ENCODE peak calls at places on chromosomes 3 and 15, in four cellular contexts. M is GM06990; G is activated CD8-positive, alpha-beta T cell treated with anti-CD3 and anti-CD28 coated beads for 36 hours; Y is mammary epithelial cell. P is an unnamed sample.
A peak's percentile ranks its signal among the peaks of the same experiment; 100 is the strongest.

GRCh38 chr3:49654955-49655556 is 19.1 kb upstream of the APEH start:
- DNase-seq in M (no peak), G (no peak), Y (no peak), P (no peak)

GRCh38 chr3:30704931-30705890 is 98.8 kb downstream of the TGFBR2 start:
- DNase-seq in M (no peak), G (no peak), Y (no peak), P (no peak)

GRCh38 chr3:114451051-114451451 is 157.2 kb downstream of the TIGIT start:
- DNase-seq in M (no peak), G (no peak), Y (no peak), P (no peak)

GRCh38 chr15:57217716-57218598 is 158.3 kb upstream of the CGNL1 start:
- DNase-seq in M (no peak), G (no peak), Y (peak; percentile 2), P (no peak)

GRCh38 chr15:62904511-62904910 is 138.0 kb upstream of the TPM1 start:
- DNase-seq in M (no peak), G (no peak), Y (no peak), P (no peak)

GRCh38 chr3:130340766-130341165 is 4.7 kb upstream of the COL6A5 start:
- DNase-seq in M (no peak), G (no peak), Y (no peak), P (no peak)

GRCh38 chr3:72483554-72484104 is 364.6 kb downstream of the SHQ1 start:
- DNase-seq in M (no peak), G (no peak), Y (no peak), P (no peak)

GRCh38 chr3:21484323-21485154 is 266.5 kb downstream of the ZNF385D start:
- DNase-seq in M (no peak), G (peak; percentile 21), Y (peak; percentile 50), P (peak; percentile 3)

GRCh38 chr3:12750223-12750622 is 8.8 kb downstream of the TMEM40 start:
- DNase-seq in M (no peak), G (no peak), Y (peak; percentile 76), P (no peak)

GRCh38 chr3:157152438-157152837 is 7.5 kb downstream of the CCNL1 start:
- DNase-seq in M (no peak), G (no peak), Y (no peak), P (no peak)

GRCh38 chr3:152452318-152452717 is 183.6 kb downstream of the MBNL1 start:
- DNase-seq in M (no peak), G (no peak), Y (peak; percentile 65), P (no peak)

GRCh38 chr3:152635354-152635753 is 199.6 kb upstream of the P2RY1 start:
- DNase-seq in M (no peak), G (no peak), Y (no peak), P (no peak)

GRCh38 chr3:63857311-63857710 is 6.3 kb downstream of the THOC7 start:
- DNase-seq in M (no peak), G (no peak), Y (peak; percentile 3), P (no peak)

GRCh38 chr15:63030101-63030528 is 12.4 kb upstream of the TPM1 start:
- DNase-seq in M (no peak), G (no peak), Y (no peak), P (no peak)

GRCh38 chr15:65132841-65133549 is 613 bp downstream of the PDCD7 start:
- DNase-seq in M (peak; percentile 70), G (peak; percentile 28), Y (peak; percentile 62), P (peak; percentile 75)

GRCh38 chr3:166013073-166013679 is 176.0 kb upstream of the BCHE start:
- DNase-seq in M (no peak), G (no peak), Y (peak; percentile 18), P (no peak)

GRCh38 chr15:56042523-56042922 is 49.1 kb upstream of the NEDD4 start:
- DNase-seq in M (no peak), G (no peak), Y (no peak), P (no peak)

GRCh38 chr3:55505776-55506175 is 18.7 kb upstream of the WNT5A start:
- DNase-seq in M (no peak), G (no peak), Y (no peak), P (no peak)

GRCh38 chr15:46892621-46893160 is 824.6 kb upstream of the SEMA6D start:
- DNase-seq in M (no peak), G (no peak), Y (no peak), P (no peak)

GRCh38 chr3:193983846-193984245 is 152.1 kb upstream of the HES1 start:
- DNase-seq in M (no peak), G (no peak), Y (no peak), P (no peak)

GRCh38 chr15:29126821-29127461 is 142.7 kb downstream of the NSMCE3 start:
- DNase-seq in M (no peak), G (no peak), Y (no peak), P (no peak)

GRCh38 chr3:114553949-114554593 is 260.2 kb downstream of the TIGIT start:
- DNase-seq in M (no peak), G (no peak), Y (no peak), P (no peak)

GRCh38 chr15:52020253-52021085 is 1.4 kb downstream of the MAPK6 start:
- DNase-seq in M (no peak), G (no peak), Y (no peak), P (no peak)

GRCh38 chr15:90572893-90573292 is 43.2 kb downstream of the CRTC3 start:
- DNase-seq in M (no peak), G (no peak), Y (no peak), P (no peak)

GRCh38 chr3:165526367-165526766 is 310.9 kb downstream of the BCHE start:
- DNase-seq in M (no peak), G (no peak), Y (no peak), P (no peak)

GRCh38 chr3:38560996-38561717 is 65.0 kb downstream of the EXOG start:
- DNase-seq in M (no peak), G (no peak), Y (no peak), P (no peak)

GRCh38 chr3:38561746-38562466 is 65.8 kb downstream of the EXOG start:
- DNase-seq in M (no peak), G (no peak), Y (no peak), P (no peak)

GRCh38 chr3:38560284-38560683 is 64.1 kb downstream of the EXOG start:
- DNase-seq in M (no peak), G (peak; percentile 4), Y (no peak), P (no peak)

GRCh38 chr3:38563070-38563901 is 67.1 kb downstream of the EXOG start:
- DNase-seq in M (no peak), G (no peak), Y (no peak), P (no peak)

DNA sequence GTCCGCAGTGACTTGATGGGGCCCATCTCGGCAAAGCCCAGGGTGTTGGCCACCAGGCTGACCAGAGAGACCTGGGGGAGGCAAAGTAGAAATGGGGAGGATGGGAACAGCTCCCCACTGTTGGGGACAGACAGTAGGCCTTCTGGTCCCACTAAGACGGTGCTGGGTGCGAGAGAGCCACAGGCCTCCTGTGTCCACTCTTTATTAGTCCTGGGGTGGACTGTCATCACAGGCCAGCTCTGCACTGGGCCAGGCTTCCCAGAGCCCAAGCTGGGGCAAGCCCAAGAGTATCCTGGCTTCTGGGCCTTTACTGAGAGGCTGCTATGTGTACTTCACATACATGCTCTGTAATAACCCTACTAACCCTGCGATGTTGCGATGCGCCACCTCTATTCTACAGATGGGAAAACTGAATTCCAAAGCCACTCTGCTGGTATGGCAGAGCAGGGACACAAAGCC is 66.4 kb downstream of the EXOG start:
- DNase-seq in M (no peak), G (no peak), Y (no peak), P (no peak)
- TF ChIP-seq CTCF in M (no peak), G (no peak), Y (no peak), P (no peak)

DNA sequence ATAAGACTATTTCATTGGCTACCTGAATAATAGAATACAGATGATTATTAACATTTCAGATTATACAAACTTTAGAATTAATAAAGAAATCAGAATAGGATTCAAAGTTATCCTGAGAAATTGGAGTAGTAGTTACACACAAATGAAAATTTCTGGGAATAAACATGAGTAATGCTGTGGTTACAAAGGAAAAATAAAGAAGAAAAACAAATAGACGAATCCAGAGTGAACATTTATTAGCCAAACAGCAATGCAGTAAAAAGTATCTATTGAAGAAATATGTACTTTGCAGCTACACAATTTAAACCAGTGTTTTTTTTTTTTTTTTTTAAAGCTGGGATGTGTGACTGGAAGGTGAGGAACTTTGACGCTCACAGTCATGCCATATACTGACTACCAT is 1159.2 kb downstream of the TUSC7 start:
- DNase-seq in M (no peak), G (no peak), Y (no peak), P (no peak)
- TF ChIP-seq CTCF in M (no peak), G (no peak), Y (no peak), P (no peak)

DNA sequence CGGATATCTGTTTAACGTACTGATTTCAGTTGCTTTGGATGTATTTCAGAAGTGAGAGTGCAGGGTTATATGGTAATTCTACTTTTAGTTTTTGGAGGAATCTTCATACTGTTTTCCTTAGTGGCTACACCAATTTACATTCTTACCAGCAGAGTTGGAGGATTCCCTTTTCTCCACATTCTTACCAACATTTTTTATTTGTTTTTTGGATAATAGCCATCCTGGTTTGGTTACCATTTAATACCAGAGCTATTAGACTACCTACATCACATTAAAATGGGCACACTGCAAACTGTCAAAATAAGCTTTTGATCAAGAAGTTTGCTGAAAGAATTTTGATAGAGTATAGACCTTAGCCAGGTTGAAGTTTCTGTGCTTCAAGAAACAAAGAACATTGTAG is 217.2 kb upstream of the CFAP20DC start:
- DNase-seq in M (no peak), G (no peak), Y (no peak), P (no peak)
- TF ChIP-seq CTCF in M (no peak), G (no peak), Y (no peak), P (no peak)

GRCh38 chr3:161275919-161276318 is 54.8 kb downstream of the NMD3 start:
- DNase-seq in M (no peak), G (no peak), Y (peak; percentile 57), P (no peak)

GRCh38 chr3:161271646-161272045 is 50.5 kb downstream of the NMD3 start:
- DNase-seq in M (no peak), G (no peak), Y (no peak), P (no peak)

GRCh38 chr3:161274691-161275298 is 53.7 kb downstream of the NMD3 start:
- DNase-seq in M (no peak), G (peak; percentile 63), Y (peak; percentile 55), P (peak; percentile 32)

GRCh38 chr3:161272524-161272923 is 51.4 kb downstream of the NMD3 start:
- DNase-seq in M (no peak), G (no peak), Y (no peak), P (no peak)

DNA sequence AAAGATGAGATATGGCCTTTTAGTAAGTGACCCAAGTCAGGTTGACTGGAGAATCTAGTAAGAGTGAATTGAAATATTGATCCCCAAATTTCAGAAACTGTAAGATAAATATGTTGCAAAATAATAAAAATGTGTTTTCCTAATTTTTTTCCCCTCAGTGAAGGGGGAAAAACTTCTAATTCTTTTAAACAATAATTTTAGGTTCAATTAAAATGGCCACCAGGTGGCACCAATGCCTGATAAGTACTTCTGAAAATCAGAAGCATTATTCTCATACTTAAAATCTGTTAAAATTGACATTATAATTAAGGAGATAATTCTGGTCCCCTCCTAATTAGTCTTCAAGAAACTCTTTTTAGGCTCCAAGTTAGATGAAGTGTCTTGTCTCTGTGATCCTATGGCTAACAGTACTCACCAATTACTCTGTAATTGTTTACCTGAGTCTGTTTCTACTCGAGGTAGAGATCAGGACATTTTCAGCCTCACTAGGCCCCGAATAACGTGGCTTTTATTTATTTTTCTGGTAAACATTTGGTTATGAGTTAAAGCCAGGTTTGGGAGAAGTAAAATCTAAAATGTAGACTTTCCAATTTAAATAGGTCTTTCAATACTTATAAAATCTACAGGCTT is 52.6 kb downstream of the NMD3 start:
- DNase-seq in M (no peak), G (peak; percentile 57), Y (no peak), P (peak; percentile 9)
- TF ChIP-seq CTCF in M (peak; percentile 28), G (peak; percentile 83), Y (peak; percentile 47), P (no peak)